ENCODE peak calls at places on chromosomes 3 and 15, in ten cellular contexts. I is stimulated activated CD4-positive, alpha-beta T cell treated with anti-CD3 and anti-CD28 coated beads, Interleukin-15, amount 100 ng/mL, for 1 hour; X is HT-29; Q is stimulated activated CD8-positive, alpha-beta memory T cell treated with anti-CD3 and anti-CD28 coated beads, Interleukin-7, amount 100 ng/mL, for 1 hour; Z is effector CD4-positive, alpha-beta T cell; M is HL-60; B is activated T-cell treated with anti-CD3 and anti-CD28 coated beads, Interleukin-2, amount 50 U/mL, for 1 hour; J is GM23338; Y is activated naive CD4-positive, alpha-beta T cell treated with anti-CD3 and anti-CD28 coated beads, Interleukin-2, amount 10 ng/mL, durations not matched to agents 7 days and 5 days; A is uterus. L is an unnamed sample.
A peak's percentile ranks its signal among the peaks of the same experiment; 100 is the strongest.

GRCh38 chr3:134036291-134036690 is 6.6 kb upstream of the SLCO2A1 start:
- DNase-seq in I (no peak), X (no peak), Q (no peak), Z (no peak), M (no peak), B (no peak), J (no peak), Y (no peak), A (no peak), L (no peak)

GRCh38 chr3:64414043-64414442 is 188.8 kb upstream of the PRICKLE2 start:
- DNase-seq in I (no peak), X (no peak), Q (no peak), Z (no peak), M (no peak), B (no peak), J (no peak), Y (no peak), A (no peak), L (no peak)

GRCh38 chr3:151168269-151169094 is 34.5 kb downstream of the GPR171 start:
- DNase-seq in I (peak; percentile 49), X (peak; percentile 87), Q (peak; percentile 48), Z (peak; percentile 78), M (peak; percentile 79), B (peak; percentile 82), J (peak; percentile 89), Y (peak; percentile 89), A (peak; percentile 56), L (peak; percentile 93)

GRCh38 chr3:146078031-146078430 is 83.0 kb downstream of the PLOD2 start:
- DNase-seq in I (no peak), X (no peak), Q (no peak), Z (no peak), M (no peak), B (no peak), J (no peak), Y (no peak), A (no peak), L (no peak)

GRCh38 chr3:144770813-144771400 is 799.3 kb downstream of the DIPK2A start:
- DNase-seq in I (no peak), X (peak; percentile 61), Q (no peak), Z (no peak), M (no peak), B (no peak), J (peak; percentile 45), Y (no peak), A (no peak), L (no peak)

GRCh38 chr15:57685719-57686118 is 20.8 kb upstream of the POLR2M start:
- DNase-seq in I (no peak), X (no peak), Q (no peak), Z (no peak), M (no peak), B (no peak), J (no peak), Y (no peak), A (peak; percentile 27), L (no peak)

GRCh38 chr3:25664066-25664809 is 469 bp downstream of the TOP2B start:
- DNase-seq in I (peak; percentile 31), X (peak; percentile 57), Q (peak; percentile 30), Z (peak; percentile 57), M (peak; percentile 43), B (peak; percentile 74), J (peak; percentile 72), Y (peak; percentile 70), A (peak; percentile 67), L (peak; percentile 95)

GRCh38 chr15:74414603-74415338 is 19.0 kb downstream of the SEMA7A start:
- DNase-seq in I (no peak), X (no peak), Q (no peak), Z (no peak), M (peak; percentile 56), B (no peak), J (no peak), Y (no peak), A (no peak), L (no peak)

GRCh38 chr15:69939513-69940440 is 157.9 kb downstream of the TLE3 start:
- DNase-seq in I (no peak), X (no peak), Q (no peak), Z (no peak), M (no peak), B (no peak), J (peak; percentile 80), Y (no peak), A (no peak), L (no peak)

GRCh38 chr15:34122771-34123183 is 20.9 kb downstream of the PGBD4 start:
- DNase-seq in I (no peak), X (peak; percentile 65), Q (no peak), Z (no peak), M (no peak), B (no peak), J (no peak), Y (no peak), A (no peak), L (no peak)

GRCh38 chr15:25054329-25054728 is 99.5 kb downstream of the SNRPN start:
- DNase-seq in I (no peak), X (no peak), Q (no peak), Z (no peak), M (no peak), B (no peak), J (no peak), Y (no peak), A (no peak), L (peak; percentile 28)

GRCh38 chr15:61879219-61879618 is 181.0 kb downstream of the VPS13C start:
- DNase-seq in I (no peak), X (peak; percentile 83), Q (no peak), Z (no peak), M (no peak), B (no peak), J (no peak), Y (no peak), A (no peak), L (no peak)

GRCh38 chr3:113535898-113536297 is 3.5 kb downstream of the SIDT1 start:
- DNase-seq in I (no peak), X (peak; percentile 43), Q (no peak), Z (no peak), M (no peak), B (no peak), J (peak; percentile 76), Y (no peak), A (no peak), L (no peak)

GRCh38 chr3:111152506-111152905 is 80.9 kb downstream of the NECTIN3 start:
- DNase-seq in I (no peak), X (no peak), Q (no peak), Z (no peak), M (no peak), B (no peak), J (no peak), Y (no peak), A (no peak), L (no peak)

GRCh38 chr3:119810018-119810435 is 28.1 kb downstream of the NR1I2 start:
- DNase-seq in I (no peak), X (no peak), Q (peak; percentile 12), Z (peak; percentile 21), M (peak; percentile 48), B (peak; percentile 54), J (peak; percentile 64), Y (peak; percentile 65), A (no peak), L (peak; percentile 89)

GRCh38 chr3:194285024-194285858 is 65.9 kb downstream of the CPN2 start:
- DNase-seq in I (no peak), X (no peak), Q (no peak), Z (no peak), M (no peak), B (no peak), J (no peak), Y (no peak), A (peak; percentile 16), L (no peak)

GRCh38 chr15:77126927-77127326 is 56.0 kb upstream of the TSPAN3 start:
- DNase-seq in I (no peak), X (no peak), Q (no peak), Z (no peak), M (no peak), B (no peak), J (no peak), Y (no peak), A (no peak), L (no peak)

GRCh38 chr3:54240319-54240718 is 118.0 kb downstream of the CACNA2D3 start:
- DNase-seq in I (no peak), X (no peak), Q (no peak), Z (no peak), M (no peak), B (no peak), J (peak; percentile 37), Y (no peak), A (no peak), L (no peak)

GRCh38 chr3:29978036-29978435 is 628.4 kb upstream of the TGFBR2 start:
- DNase-seq in I (no peak), X (no peak), Q (no peak), Z (no peak), M (no peak), B (no peak), J (no peak), Y (no peak), A (no peak), L (no peak)

GRCh38 chr3:130850044-130850797 is 43.7 kb upstream of the ATP2C1 start:
- DNase-seq in I (no peak), X (no peak), Q (no peak), Z (no peak), M (peak; percentile 86), B (no peak), J (no peak), Y (peak; percentile 51), A (no peak), L (no peak)

GRCh38 chr3:146134348-146135117 is 26.5 kb downstream of the PLOD2 start:
- DNase-seq in I (no peak), X (no peak), Q (no peak), Z (no peak), M (no peak), B (no peak), J (peak; percentile 73), Y (no peak), A (no peak), L (no peak)

GRCh38 chr3:192727032-192727847 is at the start of gene FGF12:
- DNase-seq in I (no peak), X (no peak), Q (no peak), Z (no peak), M (no peak), B (no peak), J (peak; percentile 96), Y (peak; percentile 26), A (peak; percentile 16), L (peak; percentile 73)

GRCh38 chr3:21326704-21327103 is 424.3 kb downstream of the ZNF385D start:
- DNase-seq in I (no peak), X (no peak), Q (no peak), Z (no peak), M (no peak), B (no peak), J (no peak), Y (no peak), A (no peak), L (no peak)

GRCh38 chr3:172201136-172201989 is 162.0 kb downstream of the FNDC3B start:
- DNase-seq in I (no peak), X (no peak), Q (no peak), Z (no peak), M (peak; percentile 45), B (no peak), J (no peak), Y (no peak), A (peak; percentile 66), L (peak; percentile 75)

GRCh38 chr3:64878372-64878771 is 190.6 kb upstream of the ADAMTS9 start:
- DNase-seq in I (no peak), X (no peak), Q (no peak), Z (no peak), M (no peak), B (no peak), J (no peak), Y (no peak), A (no peak), L (no peak)

GRCh38 chr3:156259896-156260788 is 139.8 kb downstream of the KCNAB1 start:
- DNase-seq in I (no peak), X (no peak), Q (no peak), Z (no peak), M (no peak), B (no peak), J (no peak), Y (no peak), A (no peak), L (no peak)

GRCh38 chr15:42796955-42797779 is 60.2 kb upstream of the CDAN1 start:
- DNase-seq in I (no peak), X (no peak), Q (no peak), Z (no peak), M (no peak), B (no peak), J (peak; percentile 28), Y (no peak), A (no peak), L (no peak)

GRCh38 chr3:126743350-126743749 is 39.3 kb downstream of the CHCHD6 start:
- DNase-seq in I (no peak), X (no peak), Q (no peak), Z (no peak), M (no peak), B (no peak), J (no peak), Y (peak; percentile 3), A (no peak), L (no peak)

L was measured in spleen.